ENCODE peak calls at places on chromosomes 6 and 20, in nine cellular contexts. E, J, W, R, T, P, N, K and L are unnamed samples.

GRCh38 chr6:56573624-56574023 is 69.1 kb downstream of the DST start:
- DNase-seq in J (no peak), R (peak), W (no peak), T (no peak), E (no peak), N (no peak), P (peak), K (no peak), L (no peak)

GRCh38 chr6:149242883-149243282 is 74.6 kb upstream of the TAB2 start:
- DNase-seq in J (no peak), P (no peak), K (no peak), T (no peak), R (no peak), W (peak), E (no peak), N (no peak), L (no peak)

GRCh38 chr20:14829897-14830296 is 492.5 kb upstream of the FLRT3 start:
- DNase-seq in E (peak), K (no peak), J (no peak), N (no peak), T (no peak), R (no peak), W (no peak), P (no peak), L (no peak)

GRCh38 chr6:20354366-20354765 is 47.3 kb upstream of the E2F3 start:
- DNase-seq in J (no peak), W (no peak), K (no peak), R (no peak), N (no peak), P (no peak), E (no peak), T (no peak), L (no peak)

GRCh38 chr20:33828912-33829560 is 17.9 kb downstream of the CHMP4B start:
- DNase-seq in N (no peak), E (no peak), K (no peak), J (no peak), T (no peak), W (no peak), R (no peak), P (no peak), L (no peak)

GRCh38 chr20:21104921-21105320 is 1.2 kb downstream of the LINC00237 start:
- DNase-seq in P (no peak), N (no peak), K (no peak), W (no peak), R (no peak), E (no peak), J (no peak), T (no peak), L (no peak)

GRCh38 chr6:80214436-80215022 is 108.1 kb downstream of the BCKDHB start:
- DNase-seq in K (no peak), N (peak), J (no peak), R (peak), P (peak), W (peak), E (no peak), T (no peak), L (peak)

GRCh38 chr20:38414769-38415450 is 20.2 kb downstream of the SNHG17 start:
- DNase-seq in P (no peak), T (no peak), J (no peak), W (no peak), K (no peak), E (no peak), N (no peak), R (no peak), L (no peak)

GRCh38 chr20:1033751-1034419 is 31.8 kb upstream of the RSPO4 start:
- DNase-seq in J (no peak), W (no peak), N (peak), K (no peak), E (peak), T (peak), R (no peak), P (no peak), L (no peak)